ENCODE peak calls at places on chromosomes 5 and 9, in five cellular contexts. P, D, G, N and O are unnamed samples.

GRCh38 chr9:2132484-2133082 is 117.4 kb downstream of the SMARCA2 start:
- DNase-seq in P (peak), D (no peak), G (no peak), N (no peak), O (no peak)

GRCh38 chr5:142821733-142822487 is 51.7 kb downstream of the ARHGAP26 start:
- DNase-seq in P (no peak), D (no peak), G (no peak), N (no peak), O (peak)

GRCh38 chr5:60727032-60727431 is 27.1 kb upstream of the DEPDC1B start:
- DNase-seq in P (no peak), D (no peak), G (no peak), N (no peak), O (no peak)

GRCh38 chr5:142357469-142358090 is 32.8 kb upstream of the SPRY4 start:
- DNase-seq in P (no peak), D (no peak), G (no peak), N (no peak), O (no peak)

GRCh38 chr9:127174386-127175318 is 52.2 kb upstream of the ANGPTL2 start:
- DNase-seq in P (no peak), D (peak), G (no peak), N (no peak), O (no peak)

GRCh38 chr9:12719431-12719830 is 26.2 kb downstream of the TYRP1 start:
- DNase-seq in P (no peak), D (no peak), G (no peak), N (no peak), O (no peak)

GRCh38 chr9:78552802-78553201 is 255.9 kb downstream of the PSAT1 start:
- DNase-seq in P (no peak), D (no peak), G (no peak), N (no peak), O (no peak)

GRCh38 chr5:98700730-98701129 is 72.7 kb upstream of the RGMB start:
- DNase-seq in P (no peak), D (no peak), G (no peak), N (no peak), O (no peak)

GRCh38 chr5:127088226-127088625 is 14.9 kb upstream of the C5orf63 start:
- DNase-seq in P (no peak), D (peak), G (no peak), N (no peak), O (peak)

GRCh38 chr5:175873090-175873454 is 1.7 kb downstream of the CPLX2 start:
- DNase-seq in P (no peak), D (no peak), G (peak), N (no peak), O (no peak)

GRCh38 chr5:58279259-58279658 is 180.6 kb downstream of the PLK2 start:
- DNase-seq in P (no peak), D (no peak), G (no peak), N (no peak), O (no peak)

DNA sequence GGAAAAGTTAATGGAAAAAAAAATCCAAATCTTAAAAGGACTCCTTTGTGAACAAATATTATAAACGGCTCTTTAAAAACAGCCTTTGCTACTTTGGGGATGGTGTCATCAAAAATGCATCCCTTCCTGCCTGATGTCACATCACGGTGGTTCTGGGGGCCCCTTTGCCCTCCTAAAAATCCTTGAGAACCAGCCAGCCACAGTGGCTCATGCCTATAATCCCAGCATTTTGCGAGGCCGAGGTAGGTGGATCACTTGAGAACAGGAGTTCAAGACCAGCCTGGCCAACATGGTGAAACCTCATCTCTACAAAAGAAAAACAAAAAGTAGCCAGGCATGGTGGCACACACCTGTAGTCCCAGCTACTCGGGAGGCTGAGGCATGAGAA is 43.9 kb downstream of the FNBP1 start:
- DNase-seq in P (no peak), D (no peak), G (no peak), N (no peak), O (no peak)
- H3K27ac ChIP-seq in P (no peak), D (peak), G (no peak), N (no peak), O (no peak)

DNA sequence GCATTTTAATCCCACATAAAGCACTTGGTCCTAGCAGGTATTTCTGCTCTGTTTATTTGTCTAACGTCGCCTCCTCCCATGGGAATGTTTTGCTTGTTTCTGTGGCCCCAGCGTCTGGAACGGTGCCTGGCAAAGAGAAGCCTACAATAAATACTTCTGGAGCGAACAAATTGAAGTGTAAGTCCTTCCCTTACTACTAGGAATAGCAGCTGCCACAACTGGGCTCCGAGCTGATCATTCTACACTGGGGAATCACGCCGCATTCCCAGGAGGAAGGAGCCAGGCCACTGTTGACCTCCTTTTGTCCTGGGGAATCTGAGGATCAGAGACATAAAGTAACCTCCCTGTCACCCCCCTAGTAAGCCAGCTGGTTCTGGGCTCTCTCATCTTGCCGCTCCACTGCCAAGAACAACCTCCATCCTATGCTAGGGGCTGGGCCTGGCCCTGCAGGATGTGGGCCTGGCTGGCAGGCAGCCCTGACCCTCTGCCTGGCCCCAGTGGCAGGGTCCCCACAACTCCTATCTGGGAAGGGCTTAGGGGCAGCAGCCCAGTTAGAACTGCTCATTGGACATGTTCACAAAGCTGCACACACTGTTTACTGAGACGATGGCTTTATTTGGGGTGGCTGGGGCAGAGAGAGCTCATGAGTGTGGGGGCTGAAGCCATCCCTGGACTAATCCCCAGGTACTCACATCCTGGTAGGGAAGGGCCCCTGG is 82.8 kb downstream of the GTF3C4 start:
- DNase-seq in P (peak), D (no peak), G (peak), N (no peak), O (no peak)
- H3K27ac ChIP-seq in P (peak), D (no peak), G (no peak), N (no peak), O (no peak)

GRCh38 chr5:129852747-129853352 is 51.4 kb upstream of the CHSY3 start:
- DNase-seq in P (peak), D (peak), G (peak), N (peak), O (peak)
- H3K27ac ChIP-seq in P (no peak), D (no peak), G (no peak), N (no peak), O (no peak)

DNA sequence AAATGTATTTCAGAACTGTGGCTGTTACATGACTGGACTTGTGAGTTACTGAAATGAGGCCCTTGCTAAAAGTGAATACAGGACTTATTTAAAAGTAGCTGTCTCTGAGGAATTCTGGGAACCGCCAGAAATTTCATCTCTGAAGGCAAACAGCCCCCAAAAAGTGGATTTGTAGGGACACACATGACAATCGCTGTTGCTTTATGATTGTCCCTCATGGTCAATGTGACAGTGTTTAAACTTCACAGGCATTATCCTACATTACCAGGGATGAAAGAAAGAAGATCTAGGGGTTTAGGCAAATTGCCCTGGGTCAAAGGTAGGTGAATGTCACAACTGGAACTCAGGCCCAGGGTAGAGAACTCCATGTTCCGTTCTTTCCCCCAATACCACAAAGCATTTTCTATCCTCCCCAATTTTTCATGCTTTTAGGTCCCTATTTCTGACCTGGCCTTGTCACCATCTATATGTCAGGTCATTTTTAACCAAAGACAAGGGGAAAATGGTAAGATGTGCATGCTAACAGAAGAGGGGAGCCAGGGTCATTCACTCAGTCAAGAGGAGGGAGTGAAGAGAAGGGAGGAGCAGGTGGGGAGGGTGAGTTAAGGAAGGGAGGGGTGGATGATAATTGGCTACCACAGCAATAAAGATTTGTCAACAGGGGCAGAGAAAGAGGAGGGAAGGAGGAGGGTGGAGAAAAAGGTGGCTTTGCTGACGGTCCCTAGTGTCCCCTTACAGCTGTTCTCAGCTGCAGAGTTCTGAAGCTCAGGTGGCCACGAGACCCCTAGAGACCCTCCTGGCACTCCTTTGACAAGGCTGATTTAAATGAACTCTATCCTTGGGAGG is 57.8 kb upstream of the GLRX start:
- DNase-seq in P (no peak), D (no peak), G (no peak), N (no peak), O (no peak)
- H3K27ac ChIP-seq in P (no peak), D (no peak), G (no peak), N (no peak), O (no peak)

DNA sequence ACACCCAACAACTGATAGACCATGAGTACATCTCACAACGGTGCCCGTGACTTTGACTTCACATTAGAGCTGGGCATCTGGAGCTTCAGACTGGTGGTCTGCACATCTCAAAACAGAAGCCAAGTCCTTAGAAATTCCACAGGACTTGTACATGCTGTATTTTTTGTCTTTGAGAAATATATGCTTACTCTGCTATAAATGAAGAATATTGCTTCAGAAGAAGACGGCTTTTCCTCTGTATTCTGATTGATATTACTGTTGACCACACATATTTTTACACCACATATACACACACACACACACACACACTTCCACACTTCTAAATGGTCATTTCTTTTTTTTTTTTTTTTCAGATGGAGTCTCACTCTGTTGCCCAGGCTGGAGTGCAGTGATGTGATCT is 338.3 kb upstream of the KIF2A start:
- DNase-seq in P (no peak), D (no peak), G (no peak), N (no peak), O (no peak)
- H3K27ac ChIP-seq in P (no peak), D (no peak), G (no peak), N (no peak), O (no peak)

GRCh38 chr5:103690676-103691075 is 128.1 kb upstream of the NUDT12 start:
- DNase-seq in P (no peak), D (no peak), G (no peak), N (no peak), O (no peak)

DNA sequence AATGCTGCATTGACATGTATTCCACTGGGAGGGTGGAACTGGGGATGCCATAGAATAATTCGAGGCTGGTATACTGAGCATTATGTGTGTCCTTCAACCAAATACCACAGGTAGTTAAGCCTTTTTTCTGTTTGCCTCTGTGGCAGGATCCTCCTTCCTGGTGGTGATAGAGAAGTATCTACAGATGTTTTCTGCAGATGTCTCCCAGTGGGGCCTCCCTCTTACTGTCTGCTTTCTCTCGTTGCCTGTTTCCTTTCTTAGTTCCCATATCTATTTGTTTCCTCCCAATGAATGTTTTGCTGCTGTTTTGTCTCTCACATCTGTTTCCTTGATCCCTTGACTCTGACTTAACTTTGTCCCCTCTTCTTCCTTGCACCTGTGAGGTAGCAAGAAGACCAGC is 130.9 kb upstream of the NUDT12 start:
- DNase-seq in P (no peak), D (no peak), G (no peak), N (no peak), O (no peak)
- H3K27ac ChIP-seq in P (no peak), D (no peak), G (no peak), N (no peak), O (no peak)

DNA sequence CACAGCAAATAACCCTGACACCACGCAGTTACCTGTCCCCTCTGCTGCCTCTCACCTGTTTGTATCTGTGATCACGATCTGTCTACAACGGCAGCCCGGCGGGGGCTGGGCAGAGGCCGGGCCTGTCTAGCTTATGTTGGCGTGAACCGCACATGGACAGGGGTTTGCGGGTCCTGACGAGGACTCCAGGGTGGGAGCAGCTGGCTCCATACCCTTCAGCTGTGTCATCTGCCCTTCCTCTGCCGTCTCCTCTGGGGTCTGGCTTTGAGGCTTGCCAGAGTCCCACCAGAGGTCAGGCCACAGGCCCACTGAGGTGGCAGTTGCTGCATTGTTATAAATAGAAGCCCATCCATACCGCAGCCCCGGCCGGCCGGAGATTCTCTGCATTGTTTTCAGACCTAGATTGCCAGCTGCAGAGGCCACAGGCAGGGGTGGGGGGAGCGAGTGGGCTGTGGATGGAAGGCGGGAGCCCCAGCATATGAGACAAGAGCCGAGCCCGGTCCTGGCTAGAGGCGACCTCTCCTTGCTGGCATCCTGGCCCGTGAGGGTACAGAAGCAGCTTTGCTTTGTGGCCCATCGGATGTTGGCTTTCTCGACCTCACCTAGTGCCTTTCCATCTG is 37.8 kb downstream of the FAM78A start:
- DNase-seq in P (peak), D (no peak), G (no peak), N (no peak), O (peak)
- H3K27ac ChIP-seq in P (peak), D (no peak), G (no peak), N (peak), O (peak)

GRCh38 chr5:179617930-179618329 is 5.5 kb downstream of the HNRNPH1 start:
- DNase-seq in P (no peak), D (no peak), G (no peak), N (no peak), O (no peak)
- H3K27ac ChIP-seq in P (no peak), D (no peak), G (peak), N (no peak), O (no peak)

GRCh38 chr5:65730910-65731309 is 8.9 kb downstream of the NLN start:
- DNase-seq in P (no peak), D (no peak), G (no peak), N (no peak), O (no peak)

GRCh38 chr5:65722575-65723424 is 795 bp downstream of the NLN start:
- DNase-seq in P (peak), D (peak), G (peak), N (peak), O (peak)

GRCh38 chr5:65721775-65722574 is at the start of the genes NLN and SGTB:
- DNase-seq in P (peak), D (peak), G (peak), N (peak), O (peak)

GRCh38 chr5:65728219-65728618 is 6.2 kb downstream of the NLN start:
- DNase-seq in P (no peak), D (no peak), G (no peak), N (no peak), O (peak)

DNA sequence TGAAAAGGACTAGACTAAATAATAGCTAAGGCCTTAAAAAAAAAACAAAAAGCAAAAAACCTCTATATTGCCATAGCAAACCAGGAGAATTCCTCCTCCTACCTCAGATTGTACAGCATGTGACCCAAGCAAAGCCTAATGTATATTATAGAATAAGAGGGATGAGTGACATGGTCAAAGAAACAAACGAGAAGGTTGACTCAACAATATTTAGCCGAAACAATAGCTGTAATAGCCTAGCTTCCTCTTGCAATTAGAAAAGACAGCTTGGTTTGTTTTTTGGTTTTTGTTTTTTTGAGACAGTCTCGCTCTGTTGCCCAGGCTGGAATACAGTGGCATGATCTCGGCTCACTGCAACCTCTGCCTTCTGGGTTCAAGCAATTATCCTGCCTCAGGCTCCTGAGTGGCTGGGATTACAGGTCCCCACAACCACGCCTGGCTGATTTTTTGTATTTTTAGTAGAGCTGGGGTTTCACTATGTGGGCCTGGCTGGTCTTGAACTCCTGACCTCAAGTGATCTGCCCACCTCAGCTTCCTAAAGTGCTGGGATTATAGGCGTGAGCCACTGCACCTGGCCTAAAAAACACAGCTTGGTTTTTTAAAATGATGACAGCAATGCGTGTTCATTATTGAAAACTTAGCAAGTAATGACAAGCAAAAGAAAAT is 5.6 kb downstream of the NLN start:
- DNase-seq in P (no peak), D (no peak), G (no peak), N (no peak), O (no peak)
- H3K27ac ChIP-seq in P (no peak), D (no peak), G (no peak), N (no peak), O (no peak)

GRCh38 chr9:87642330-87643110 is 83.4 kb upstream of the CTSL start:
- DNase-seq in P (no peak), D (no peak), G (no peak), N (no peak), O (no peak)
- H3K27ac ChIP-seq in P (no peak), D (no peak), G (peak), N (no peak), O (no peak)